ENCODE peak calls at places on chromosomes 13 and 19, in five cellular contexts. J is H1, L is neuronal stem cell, Q is mesenchymal stem cell, I is trophoblast cell. M is an unnamed sample. For H3K36me3, the result is how much of the 10 kb centered on the place peaks cover.

GRCh38 chr19:43265664-43266025 is 3.7 kb downstream of the PSG9 start:
- DNase-seq in J (no peak), L (no peak), Q (no peak), I (no peak), M (peak)

GRCh38 chr13:48162182-48162581 is 67.3 kb upstream of the MED4 start:
- DNase-seq in J (no peak), L (no peak), Q (no peak), I (no peak), M (no peak)

GRCh38 chr19:47369923-47370625 is 21.0 kb downstream of the DHX34 start:
- DNase-seq in J (no peak), L (no peak), Q (peak), I (no peak), M (peak)

GRCh38 chr19:31742249-31742648 is 393.0 kb upstream of the TSHZ3 start:
- DNase-seq in J (no peak), L (no peak), Q (no peak), I (no peak), M (no peak)

GRCh38 chr19:18393836-18394235 is 3.6 kb downstream of the LRRC25 start:
- DNase-seq in J (no peak), L (no peak), Q (no peak), I (no peak), M (no peak)

GRCh38 chr13:89746554-89746953 is 1600.9 kb upstream of the MIR17HG start:
- DNase-seq in J (no peak), L (no peak), Q (no peak), I (no peak), M (no peak)

GRCh38 chr19:45779231-45780145 is 2.8 kb downstream of the DMPK start:
- DNase-seq in J (peak), L (peak), Q (peak), I (peak), M (no peak)

GRCh38 chr13:111521691-111522229 is 201.3 kb downstream of the TEX29 start:
- DNase-seq in J (no peak), L (no peak), Q (no peak), I (no peak), M (no peak)

GRCh38 chr19:55340784-55341147 is 1.1 kb downstream of the KMT5C start:
- DNase-seq in J (no peak), L (no peak), Q (peak), I (no peak), M (no peak)

GRCh38 chr13:85610024-85610423 is 189.2 kb downstream of the SLITRK6 start:
- DNase-seq in J (no peak), L (no peak), Q (peak), I (no peak), M (peak)

GRCh38 chr19:5321851-5322681 is 18.5 kb downstream of the PTPRS start:
- DNase-seq in J (no peak), L (no peak), Q (no peak), I (no peak), M (no peak)

GRCh38 chr13:87676254-87677042 is 5.3 kb downstream of the SLITRK5 start:
- DNase-seq in J (peak), L (no peak), Q (no peak), I (no peak), M (no peak)

GRCh38 chr19:31348416-31349159 is 648 bp downstream of the TSHZ3 start:
- DNase-seq in J (peak), L (no peak), Q (peak), I (no peak), M (no peak)

GRCh38 chr13:73656863-73657262 is 477.3 kb downstream of the KLF12 start:
- DNase-seq in J (no peak), L (no peak), Q (no peak), I (no peak), M (peak)

GRCh38 chr19:50500753-50501151 is 10.2 kb downstream of the JOSD2 start:
- DNase-seq in J (no peak), L (no peak), Q (no peak), I (no peak), M (no peak)

GRCh38 chr19:19137556-19138109 is 645 bp downstream of the TMEM161A start:
- DNase-seq in J (no peak), L (no peak), Q (peak), I (no peak), M (no peak)

GRCh38 chr13:62125451-62125850 is 709.8 kb upstream of the PCDH20 start:
- DNase-seq in J (no peak), L (no peak), Q (no peak), I (no peak), M (no peak)

GRCh38 chr13:110625771-110626321 is 10.5 kb downstream of the NAXD start:
- DNase-seq in J (no peak), L (no peak), Q (no peak), I (no peak), M (no peak)

GRCh38 chr13:50323440-50324070 is 308.3 kb downstream of the KCNRG start:
- DNase-seq in J (no peak), L (no peak), Q (peak), I (peak), M (peak)

DNA sequence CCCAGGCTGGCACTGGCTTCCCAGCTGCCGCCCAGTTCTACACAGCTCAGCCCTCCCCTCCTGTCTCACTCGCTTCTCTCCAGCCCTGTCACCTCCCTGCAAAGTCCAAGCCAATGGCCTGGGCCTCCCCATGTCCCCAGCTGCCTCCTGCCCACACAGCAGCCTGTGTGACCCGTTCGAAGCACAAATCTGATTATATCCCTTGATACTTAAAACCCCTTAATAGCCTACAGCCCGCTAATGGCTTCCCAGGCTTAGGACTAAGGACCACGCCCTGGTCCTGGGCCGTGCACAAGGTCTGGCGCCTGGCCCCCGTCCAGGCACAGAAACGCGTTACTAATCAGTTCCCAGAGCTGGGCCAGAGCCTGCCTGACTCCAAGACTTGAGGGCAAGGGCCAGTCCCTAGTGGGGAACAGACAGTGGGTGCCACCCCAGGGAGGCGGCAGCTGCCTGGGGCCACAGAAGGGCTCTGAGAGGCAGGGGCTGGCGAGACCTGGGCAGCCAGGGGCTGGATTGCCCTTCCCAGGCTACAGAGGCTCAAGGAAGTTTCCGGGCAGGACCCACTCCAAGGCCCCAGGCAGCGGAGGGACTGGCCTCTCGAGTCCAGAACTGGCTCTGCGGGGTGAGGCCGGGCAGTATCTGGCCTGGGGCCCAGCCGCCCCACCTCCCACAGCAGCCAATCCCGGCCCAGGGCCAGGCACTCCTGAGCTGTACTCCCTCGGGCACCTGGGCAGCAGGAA is 10.4 kb downstream of the XAB2 start:
- DNase-seq in J (no peak), L (no peak), Q (no peak), I (no peak), M (no peak)
- H3K36me3 ChIP-seq in J (under half), L (half or more), Q (half or more), I (half or more), M (half or more)

GRCh38 chr19:36685835-36686234 is 1.6 kb upstream of the ZNF567 start:
- DNase-seq in J (no peak), L (no peak), Q (no peak), I (no peak), M (no peak)

GRCh38 chr19:36686365-36687213 is 823 bp upstream of the ZNF567 start:
- DNase-seq in J (peak), L (no peak), Q (peak), I (no peak), M (peak)

GRCh38 chr19:36688058-36688457 is 646 bp downstream of the ZNF567 start:
- DNase-seq in J (no peak), L (no peak), Q (no peak), I (no peak), M (no peak)

DNA sequence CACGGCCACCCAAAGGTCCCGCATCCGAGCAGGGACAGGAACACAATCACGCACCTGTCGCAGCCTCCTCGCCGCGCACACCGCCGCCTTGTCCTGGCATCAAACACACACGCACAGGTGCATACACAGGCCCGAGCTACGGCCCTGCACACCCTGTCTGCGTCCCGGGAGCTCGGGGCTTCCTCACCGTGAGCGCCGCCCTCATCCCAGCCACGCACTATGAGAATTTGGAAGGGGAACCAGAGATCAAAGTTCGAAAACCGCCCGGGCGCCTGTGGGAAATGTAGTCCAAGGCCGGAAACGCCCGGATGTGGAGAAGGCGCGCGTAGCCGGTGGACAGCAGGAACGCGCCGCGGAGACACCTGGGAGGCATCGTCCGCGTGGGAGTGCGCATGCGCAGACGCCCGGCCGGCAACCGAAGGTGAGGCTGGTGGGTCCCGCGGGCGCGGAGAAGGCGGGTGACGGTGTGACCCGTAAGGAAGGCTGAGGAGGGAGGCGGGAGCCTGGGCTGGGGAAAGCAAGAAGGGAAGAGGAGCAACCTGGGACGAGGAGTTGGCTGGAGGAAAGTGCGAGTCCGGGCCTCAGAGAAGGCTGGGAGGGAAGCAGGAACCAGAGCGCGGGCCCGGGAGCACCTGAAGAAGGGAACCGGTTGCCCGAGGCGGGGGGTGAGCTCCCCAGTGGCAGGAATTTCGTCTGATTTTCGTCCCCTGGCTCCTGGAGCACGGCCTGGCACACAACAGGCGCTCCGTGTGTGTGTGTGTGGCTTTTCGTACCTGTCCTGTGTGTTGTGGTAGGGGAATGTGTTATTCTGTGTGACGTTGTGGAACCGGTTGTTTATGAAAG is at the start of gene ZNF567:
- DNase-seq in J (peak), L (peak), Q (peak), I (peak), M (peak)
- H3K14ac ChIP-seq in J (no peak), L (peak), Q (no peak), I (peak), M (peak)

GRCh38 chr13:96539791-96540190 is 449.9 kb downstream of the HS6ST3 start:
- DNase-seq in J (no peak), L (no peak), Q (no peak), I (peak), M (no peak)
- H3K36me3 ChIP-seq in J (under half), L (under half), Q (under half), I (under half), M (under half)

GRCh38 chr19:40598918-40599307 is 2.3 kb upstream of the LTBP4 start:
- DNase-seq in J (no peak), L (no peak), Q (no peak), I (no peak), M (no peak)

GRCh38 chr19:40596608-40597328 is 4.4 kb upstream of the LTBP4 start:
- DNase-seq in J (peak), L (no peak), Q (peak), I (peak), M (peak)

GRCh38 chr19:40599331-40600085 is 1.7 kb upstream of the LTBP4 start:
- DNase-seq in J (no peak), L (no peak), Q (no peak), I (no peak), M (no peak)

GRCh38 chr19:40597329-40597838 is 3.8 kb upstream of the LTBP4 start:
- DNase-seq in J (no peak), L (no peak), Q (no peak), I (no peak), M (no peak)

DNA sequence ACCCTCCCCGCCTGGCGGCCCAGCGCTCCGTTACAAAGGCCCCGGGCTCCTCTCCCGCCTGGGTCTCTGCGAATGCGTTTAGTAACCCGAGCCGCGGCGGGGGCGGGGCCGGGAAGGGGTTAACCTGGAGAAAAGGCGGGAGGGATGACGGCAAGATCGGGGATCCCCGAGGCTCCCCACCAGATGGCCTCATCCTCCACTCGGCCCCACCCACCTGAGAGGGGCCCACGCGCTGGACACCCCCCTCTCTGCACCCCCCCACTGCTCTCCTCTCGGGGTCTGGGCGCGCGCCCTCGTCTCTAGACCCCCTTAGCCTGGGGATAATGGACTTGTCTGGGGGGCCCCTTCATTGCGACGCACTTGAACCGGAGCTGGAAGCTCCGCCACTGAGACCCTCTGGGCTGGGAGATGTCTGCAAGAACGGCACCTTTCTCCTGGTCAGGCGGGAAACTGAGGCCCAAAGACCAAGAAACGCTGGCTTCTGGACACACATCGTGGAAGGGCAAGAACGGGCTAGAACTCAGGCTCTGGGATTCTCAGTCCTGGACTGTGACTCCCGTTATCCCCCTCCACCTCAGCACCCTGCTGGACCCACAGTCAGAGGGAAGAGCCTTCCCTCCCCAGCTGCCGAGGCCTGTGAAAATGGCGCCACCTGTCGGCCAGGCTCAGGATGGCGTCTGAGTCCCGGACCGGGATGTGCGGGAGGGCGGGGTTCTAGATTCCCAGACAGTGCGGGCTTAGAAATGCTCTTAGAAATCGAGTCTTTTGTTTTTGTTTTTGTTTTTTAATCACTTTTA is 2.9 kb upstream of the LTBP4 start:
- DNase-seq in J (peak), L (peak), Q (peak), I (peak), M (peak)
- H3K14ac ChIP-seq in J (no peak), L (no peak), Q (no peak), I (no peak), M (no peak)

DNA sequence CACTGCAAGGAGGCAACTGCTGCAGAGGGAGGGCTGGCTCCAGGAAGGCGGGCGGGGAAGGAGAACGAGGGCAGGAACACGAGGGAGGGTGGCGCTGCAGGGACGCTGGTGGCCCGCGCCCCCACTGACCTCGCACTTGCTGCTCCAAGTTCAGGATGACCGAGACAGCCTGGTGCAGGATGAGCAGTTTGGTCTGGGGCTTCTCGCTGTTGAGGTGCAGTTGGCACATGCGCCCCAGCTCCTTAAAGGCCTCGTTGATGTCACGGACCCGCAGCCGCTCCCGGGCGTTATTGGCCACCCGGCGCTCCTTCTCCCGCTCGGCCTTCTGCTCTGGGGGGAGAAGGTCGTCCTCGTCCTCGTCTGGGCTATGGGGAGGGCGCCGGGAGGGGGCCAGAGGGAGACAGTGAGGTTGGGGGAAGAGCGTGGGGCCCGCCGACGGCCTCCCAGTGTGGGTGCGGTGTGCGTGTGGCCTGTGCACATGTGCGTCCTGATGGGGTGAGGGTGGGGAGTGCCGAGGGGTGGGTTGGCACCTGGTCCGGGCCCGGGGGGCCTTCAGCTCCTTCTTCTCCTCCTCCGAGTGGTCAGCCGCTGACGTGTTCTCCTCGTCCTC is 10.0 kb upstream of the UQCR11 start:
- DNase-seq in J (no peak), L (no peak), Q (no peak), I (no peak), M (no peak)
- H3K36me3 ChIP-seq in J (half or more), L (half or more), Q (half or more), I (half or more), M (half or more)

GRCh38 chr13:46796515-46797467 is at the start of gene ESD:
- DNase-seq in J (peak), L (peak), Q (peak), I (peak), M (peak)
- H3K14ac ChIP-seq in J (no peak), L (peak), Q (no peak), I (peak), M (peak)

DNA sequence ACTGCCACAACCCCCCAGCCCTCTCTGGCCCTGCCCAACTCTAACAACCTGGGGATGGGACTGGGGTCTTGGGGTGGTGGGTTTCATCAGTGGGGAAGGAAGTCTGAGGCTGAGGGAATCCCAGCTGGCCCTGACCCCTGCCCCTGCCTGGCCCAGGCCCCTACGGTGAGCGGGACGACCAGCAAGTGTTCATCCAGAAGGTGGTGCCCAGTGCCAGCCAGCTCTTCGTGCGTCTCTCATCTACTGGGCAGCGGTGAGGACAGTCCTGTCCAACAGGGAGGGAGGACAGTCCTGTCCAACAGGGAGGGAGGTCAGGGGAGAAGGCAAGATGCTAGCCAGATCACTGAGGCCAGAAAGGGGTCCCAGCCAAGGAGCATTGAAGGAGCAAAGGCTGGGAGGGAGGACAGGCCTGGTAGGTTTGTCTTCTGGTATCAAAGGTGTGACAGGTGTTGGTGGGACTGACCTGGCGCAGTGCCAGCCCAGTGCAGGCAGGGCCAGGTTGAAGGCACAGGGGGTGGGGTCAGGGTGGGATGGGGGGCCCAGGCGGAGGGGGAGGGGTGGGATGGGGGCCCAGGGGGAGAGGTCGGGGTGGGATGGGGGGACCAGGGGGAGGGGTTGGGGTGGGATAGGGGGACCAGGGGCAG is 12.1 kb upstream of the LTBP4 start:
- DNase-seq in J (no peak), L (no peak), Q (no peak), I (no peak), M (no peak)
- H3K36me3 ChIP-seq in J (under half), L (under half), Q (under half), I (under half), M (under half)

GRCh38 chr13:114230575-114230974 is 4.1 kb upstream of the CDC16 start:
- DNase-seq in J (no peak), L (no peak), Q (no peak), I (no peak), M (no peak)
- H3K14ac ChIP-seq in J (no peak), L (no peak), Q (no peak), I (no peak), M (peak)

DNA sequence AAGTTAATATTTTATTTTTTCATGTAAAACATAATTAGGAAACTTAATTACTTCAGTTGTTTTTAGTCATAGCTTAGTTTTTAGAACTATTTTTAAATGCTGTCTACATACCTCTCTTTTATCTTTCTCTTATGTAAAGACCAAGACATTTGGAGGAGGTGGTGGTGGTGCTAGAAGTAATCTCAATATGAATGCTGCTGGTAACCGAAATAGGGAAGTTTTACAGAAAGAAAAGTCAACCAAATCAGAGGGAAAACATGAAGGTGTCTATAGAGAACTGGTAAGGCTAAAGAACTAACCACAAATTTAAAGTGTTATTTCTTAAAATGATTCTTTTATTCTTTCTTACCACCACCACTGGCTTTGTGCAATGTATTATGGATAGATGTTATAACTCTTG is 97.3 kb downstream of the TDRD3 start:
- DNase-seq in J (no peak), L (no peak), Q (no peak), I (no peak), M (no peak)
- H3K36me3 ChIP-seq in J (under half), L (under half), Q (under half), I (under half), M (under half)